ENCODE peak calls at places on chromosomes 3 and 15, in seven cellular contexts. One of them, this sample, is unnamed.

GRCh38 chr3:67884345-67884744 is 229.9 kb upstream of the SUCLG2 start:
- DNase-seq in H9: no peak
- DNase-seq in hepatocyte: no peak
- DNase-seq in fibroblast of lung: no peak
- DNase-seq in GM23248: no peak
- DNase-seq in neuronal stem cell: no peak
- DNase-seq in OCI-LY7: no peak
- DNase-seq in this sample: no peak

GRCh38 chr3:49805884-49806701 is 3.0 kb downstream of the INKA1 start:
- DNase-seq in H9: peak
- DNase-seq in hepatocyte: peak
- DNase-seq in fibroblast of lung: peak
- DNase-seq in GM23248: no peak
- DNase-seq in neuronal stem cell: no peak
- DNase-seq in OCI-LY7: peak
- DNase-seq in this sample: peak

GRCh38 chr3:116453676-116454346 is 8.5 kb upstream of the LSAMP start:
- DNase-seq in H9: no peak
- DNase-seq in hepatocyte: no peak
- DNase-seq in fibroblast of lung: peak
- DNase-seq in GM23248: peak
- DNase-seq in neuronal stem cell: no peak
- DNase-seq in OCI-LY7: no peak
- DNase-seq in this sample: no peak

GRCh38 chr3:72134989-72135451 is 350.1 kb upstream of the PROK2 start:
- DNase-seq in H9: no peak
- DNase-seq in hepatocyte: no peak
- DNase-seq in fibroblast of lung: no peak
- DNase-seq in GM23248: no peak
- DNase-seq in neuronal stem cell: no peak
- DNase-seq in OCI-LY7: peak
- DNase-seq in this sample: no peak

GRCh38 chr3:166488977-166489672 is 651.9 kb upstream of the BCHE start:
- DNase-seq in H9: peak
- DNase-seq in hepatocyte: no peak
- DNase-seq in fibroblast of lung: no peak
- DNase-seq in GM23248: no peak
- DNase-seq in neuronal stem cell: no peak
- DNase-seq in OCI-LY7: no peak
- DNase-seq in this sample: no peak

GRCh38 chr15:60391722-60392340 is 6.0 kb downstream of the ANXA2 start:
- DNase-seq in H9: no peak
- DNase-seq in hepatocyte: no peak
- DNase-seq in fibroblast of lung: no peak
- DNase-seq in GM23248: peak
- DNase-seq in neuronal stem cell: no peak
- DNase-seq in OCI-LY7: no peak
- DNase-seq in this sample: no peak

GRCh38 chr3:52670621-52671521 is 14.8 kb downstream of the PBRM1 start:
- DNase-seq in H9: no peak
- DNase-seq in hepatocyte: peak
- DNase-seq in fibroblast of lung: peak
- DNase-seq in GM23248: peak
- DNase-seq in neuronal stem cell: no peak
- DNase-seq in OCI-LY7: no peak
- DNase-seq in this sample: no peak

GRCh38 chr3:6799264-6799915 is 61.5 kb upstream of the GRM7 start:
- DNase-seq in H9: peak
- DNase-seq in hepatocyte: peak
- DNase-seq in fibroblast of lung: no peak
- DNase-seq in GM23248: peak
- DNase-seq in neuronal stem cell: peak
- DNase-seq in OCI-LY7: peak
- DNase-seq in this sample: peak

GRCh38 chr15:48471073-48471472 is 139.8 kb downstream of the DUT start:
- DNase-seq in H9: no peak
- DNase-seq in hepatocyte: no peak
- DNase-seq in fibroblast of lung: no peak
- DNase-seq in GM23248: no peak
- DNase-seq in neuronal stem cell: no peak
- DNase-seq in OCI-LY7: no peak
- DNase-seq in this sample: no peak

GRCh38 chr3:120498947-120499346 is 48.2 kb upstream of the FSTL1 start:
- DNase-seq in H9: peak
- DNase-seq in hepatocyte: peak
- DNase-seq in fibroblast of lung: peak
- DNase-seq in GM23248: peak
- DNase-seq in neuronal stem cell: peak
- DNase-seq in OCI-LY7: no peak
- DNase-seq in this sample: peak

GRCh38 chr15:31265090-31265870 is 61.4 kb upstream of the KLF13 start:
- DNase-seq in H9: peak
- DNase-seq in hepatocyte: peak
- DNase-seq in fibroblast of lung: no peak
- DNase-seq in GM23248: no peak
- DNase-seq in neuronal stem cell: no peak
- DNase-seq in OCI-LY7: peak
- DNase-seq in this sample: no peak

GRCh38 chr3:186258968-186259367 is 103.1 kb downstream of the DGKG start:
- DNase-seq in H9: peak
- DNase-seq in hepatocyte: no peak
- DNase-seq in fibroblast of lung: no peak
- DNase-seq in GM23248: no peak
- DNase-seq in neuronal stem cell: no peak
- DNase-seq in OCI-LY7: no peak
- DNase-seq in this sample: peak

GRCh38 chr3:107590786-107591185 is 68.0 kb downstream of the BBX start:
- DNase-seq in H9: no peak
- DNase-seq in hepatocyte: no peak
- DNase-seq in fibroblast of lung: no peak
- DNase-seq in GM23248: no peak
- DNase-seq in neuronal stem cell: no peak
- DNase-seq in OCI-LY7: no peak
- DNase-seq in this sample: no peak

GRCh38 chr15:90037510-90037860 is 36.4 kb downstream of the ZNF710 start:
- DNase-seq in H9: no peak
- DNase-seq in hepatocyte: no peak
- DNase-seq in fibroblast of lung: peak
- DNase-seq in GM23248: peak
- DNase-seq in neuronal stem cell: no peak
- DNase-seq in OCI-LY7: no peak
- DNase-seq in this sample: no peak

GRCh38 chr3:47299396-47300318 is 16.9 kb downstream of the KLHL18 start:
- DNase-seq in H9: no peak
- DNase-seq in hepatocyte: peak
- DNase-seq in fibroblast of lung: no peak
- DNase-seq in GM23248: no peak
- DNase-seq in neuronal stem cell: no peak
- DNase-seq in OCI-LY7: no peak
- DNase-seq in this sample: no peak

GRCh38 chr3:87145553-87145952 is 81.6 kb upstream of the CHMP2B start:
- DNase-seq in H9: peak
- DNase-seq in hepatocyte: no peak
- DNase-seq in fibroblast of lung: peak
- DNase-seq in GM23248: peak
- DNase-seq in neuronal stem cell: no peak
- DNase-seq in OCI-LY7: peak
- DNase-seq in this sample: peak

GRCh38 chr3:189572249-189572648 is 58.9 kb upstream of the TP63 start:
- DNase-seq in H9: no peak
- DNase-seq in hepatocyte: peak
- DNase-seq in fibroblast of lung: no peak
- DNase-seq in GM23248: peak
- DNase-seq in neuronal stem cell: no peak
- DNase-seq in OCI-LY7: no peak
- DNase-seq in this sample: no peak

GRCh38 chr3:194255252-194256039 is 95.7 kb downstream of the CPN2 start:
- DNase-seq in H9: no peak
- DNase-seq in hepatocyte: peak
- DNase-seq in fibroblast of lung: no peak
- DNase-seq in GM23248: no peak
- DNase-seq in neuronal stem cell: no peak
- DNase-seq in OCI-LY7: peak
- DNase-seq in this sample: no peak
- H3K4me2 ChIP-seq in H9: no peak
- H3K4me2 ChIP-seq in hepatocyte: no peak
- H3K4me2 ChIP-seq in fibroblast of lung: no peak
- H3K4me2 ChIP-seq in GM23248: no peak
- H3K4me2 ChIP-seq in neuronal stem cell: no peak
- H3K4me2 ChIP-seq in OCI-LY7: peak
- H3K4me2 ChIP-seq in this sample: no peak

GRCh38 chr3:196968233-196969000 is at the start of gene PIGZ:
- DNase-seq in H9: no peak
- DNase-seq in hepatocyte: peak
- DNase-seq in fibroblast of lung: no peak
- DNase-seq in GM23248: peak
- DNase-seq in neuronal stem cell: no peak
- DNase-seq in OCI-LY7: peak
- DNase-seq in this sample: peak

GRCh38 chr3:196965804-196966173 is 2.8 kb downstream of the PIGZ start:
- DNase-seq in H9: no peak
- DNase-seq in hepatocyte: no peak
- DNase-seq in fibroblast of lung: no peak
- DNase-seq in GM23248: no peak
- DNase-seq in neuronal stem cell: no peak
- DNase-seq in OCI-LY7: no peak
- DNase-seq in this sample: no peak

GRCh38 chr3:196966526-196967401 is 1.9 kb downstream of the PIGZ start:
- DNase-seq in H9: no peak
- DNase-seq in hepatocyte: no peak
- DNase-seq in fibroblast of lung: peak
- DNase-seq in GM23248: no peak
- DNase-seq in neuronal stem cell: no peak
- DNase-seq in OCI-LY7: no peak
- DNase-seq in this sample: peak

GRCh38 chr3:196969001-196969659 is 497 bp upstream of the PIGZ start:
- DNase-seq in H9: no peak
- DNase-seq in hepatocyte: peak
- DNase-seq in fibroblast of lung: no peak
- DNase-seq in GM23248: peak
- DNase-seq in neuronal stem cell: no peak
- DNase-seq in OCI-LY7: peak
- DNase-seq in this sample: peak

DNA sequence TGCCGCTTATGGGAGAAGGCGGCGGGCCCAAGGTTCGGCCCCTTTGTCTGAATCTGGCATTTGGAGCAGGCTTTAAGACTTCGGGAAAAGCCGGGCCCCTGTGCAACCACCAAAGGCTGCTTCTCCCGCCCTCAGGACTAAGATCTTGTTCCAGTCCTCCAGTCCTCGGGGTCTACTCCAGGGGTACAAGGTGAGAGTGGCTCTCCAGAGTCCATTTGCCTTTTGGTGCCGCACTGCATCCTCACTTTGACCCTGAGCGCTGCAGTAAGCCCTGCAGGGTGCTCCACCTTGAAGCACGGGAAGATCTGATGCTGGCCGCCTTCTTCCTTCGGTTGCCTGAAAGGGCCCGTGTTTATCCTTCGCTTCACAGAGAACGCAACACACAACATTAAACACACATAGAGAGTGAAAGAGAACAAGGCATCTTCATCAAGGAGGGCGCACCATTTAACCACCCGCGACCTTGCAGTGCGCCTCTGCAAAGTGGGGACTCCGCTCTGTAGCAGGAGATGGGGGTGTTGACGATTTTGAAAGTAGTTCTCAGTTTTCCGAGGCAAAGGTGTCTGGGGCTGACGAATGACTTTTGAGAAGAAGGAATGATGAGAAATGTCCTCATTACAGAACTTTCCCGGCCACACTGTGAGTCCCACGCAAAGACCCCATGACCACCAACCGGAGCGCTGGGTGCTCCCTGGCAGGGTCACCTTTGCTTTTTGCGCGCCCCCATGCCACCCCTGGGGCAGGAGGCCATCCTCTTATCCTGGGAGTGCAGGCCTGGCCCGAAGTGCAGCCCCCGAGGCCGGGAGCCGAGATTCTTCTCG is 1.0 kb downstream of the PIGZ start:
- DNase-seq in H9: no peak
- DNase-seq in hepatocyte: no peak
- DNase-seq in fibroblast of lung: no peak
- DNase-seq in GM23248: no peak
- DNase-seq in neuronal stem cell: no peak
- DNase-seq in OCI-LY7: no peak
- DNase-seq in this sample: peak
- H3K4me2 ChIP-seq in H9: peak
- H3K4me2 ChIP-seq in hepatocyte: peak
- H3K4me2 ChIP-seq in fibroblast of lung: peak
- H3K4me2 ChIP-seq in GM23248: peak
- H3K4me2 ChIP-seq in neuronal stem cell: peak
- H3K4me2 ChIP-seq in OCI-LY7: peak
- H3K4me2 ChIP-seq in this sample: peak

DNA sequence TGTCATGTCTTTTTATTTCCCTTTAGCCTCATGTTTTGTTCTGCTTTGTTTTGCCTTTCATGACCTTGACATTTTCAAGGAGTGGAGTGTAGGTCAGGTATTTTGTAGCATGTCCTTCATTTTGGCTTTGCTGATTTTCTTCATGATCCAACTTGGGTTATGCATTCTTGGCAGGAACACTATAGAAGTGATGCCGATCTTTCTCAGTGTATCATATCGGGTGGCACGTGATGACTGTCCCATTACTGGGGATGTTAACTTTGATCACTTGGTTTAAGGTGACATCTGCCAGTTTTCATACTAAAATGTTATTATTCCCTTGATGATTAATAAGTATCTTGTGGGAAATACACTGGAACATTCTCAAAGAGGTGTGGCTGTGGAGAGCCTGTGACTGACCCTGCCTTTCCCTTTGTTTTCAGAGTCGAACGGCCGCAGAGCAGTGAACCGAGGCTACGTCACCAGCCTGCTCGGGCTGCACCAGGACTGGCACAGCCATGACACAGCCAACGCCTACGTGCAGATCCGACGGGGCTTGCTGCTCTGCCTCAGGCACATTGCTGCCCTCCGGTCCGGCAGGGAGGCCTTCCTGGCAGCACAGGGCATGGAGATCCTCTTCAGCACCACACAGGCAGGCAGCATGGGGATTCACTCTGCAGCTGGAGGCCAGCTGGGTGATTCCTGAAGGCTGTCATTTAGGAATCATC is 167.7 kb downstream of the AGBL1 start:
- DNase-seq in H9: no peak
- DNase-seq in hepatocyte: no peak
- DNase-seq in fibroblast of lung: no peak
- DNase-seq in GM23248: no peak
- DNase-seq in neuronal stem cell: no peak
- DNase-seq in OCI-LY7: no peak
- DNase-seq in this sample: no peak
- H3K4me2 ChIP-seq in H9: no peak
- H3K4me2 ChIP-seq in hepatocyte: no peak
- H3K4me2 ChIP-seq in fibroblast of lung: no peak
- H3K4me2 ChIP-seq in GM23248: no peak
- H3K4me2 ChIP-seq in neuronal stem cell: no peak
- H3K4me2 ChIP-seq in OCI-LY7: no peak
- H3K4me2 ChIP-seq in this sample: no peak

DNA sequence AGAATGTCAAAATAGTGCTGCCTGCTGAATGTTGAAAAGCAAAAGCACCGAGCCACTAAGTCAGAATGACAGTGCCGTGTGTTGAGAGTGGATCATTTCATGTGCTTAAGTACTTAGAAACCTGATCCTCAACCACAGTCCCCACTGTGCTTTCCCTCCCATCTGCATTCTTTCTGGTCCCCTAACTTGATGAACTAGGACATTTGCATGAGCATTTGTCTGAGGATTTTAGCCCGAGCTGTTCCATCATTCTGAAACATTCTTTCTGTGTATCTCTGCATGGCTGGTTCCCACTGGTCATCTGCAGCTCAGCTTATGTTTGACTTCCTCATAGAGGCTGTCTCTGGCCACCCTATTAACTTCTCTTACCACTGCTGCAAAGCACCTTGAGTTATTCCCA is 42.0 kb downstream of the SST start:
- DNase-seq in H9: peak
- DNase-seq in hepatocyte: no peak
- DNase-seq in fibroblast of lung: no peak
- DNase-seq in GM23248: no peak
- DNase-seq in neuronal stem cell: peak
- DNase-seq in OCI-LY7: no peak
- DNase-seq in this sample: peak
- H3K4me2 ChIP-seq in H9: no peak
- H3K4me2 ChIP-seq in hepatocyte: no peak
- H3K4me2 ChIP-seq in fibroblast of lung: no peak
- H3K4me2 ChIP-seq in GM23248: no peak
- H3K4me2 ChIP-seq in neuronal stem cell: no peak
- H3K4me2 ChIP-seq in OCI-LY7: no peak
- H3K4me2 ChIP-seq in this sample: no peak